ENCODE peak calls at places on chromosome 2, in five cellular contexts. L, F, G, Y and E are unnamed samples.

GRCh38 chr2:142849818-142850217 is 27.6 kb upstream of the KYNU start:
- DNase-seq in F (no peak), Y (no peak), G (no peak), L (no peak), E (no peak)

GRCh38 chr2:71453404-71454220 is at the start of gene DYSF:
- DNase-seq in F (no peak), G (no peak), Y (no peak), L (peak), E (no peak)

GRCh38 chr2:25098558-25099486 is 56.9 kb downstream of the EFR3B start:
- DNase-seq in G (peak), L (peak), F (no peak), Y (no peak), E (no peak)

GRCh38 chr2:51953931-51954330 is 922.0 kb upstream of the NRXN1 start:
- DNase-seq in Y (no peak), G (no peak), L (no peak), F (no peak), E (no peak)

GRCh38 chr2:27174638-27175037 is 25.8 kb downstream of the TCF23 start:
- DNase-seq in F (no peak), Y (no peak), G (no peak), L (no peak), E (no peak)

GRCh38 chr2:28661589-28662001 is 90.0 kb upstream of the PPP1CB start:
- DNase-seq in F (peak), L (peak), Y (no peak), G (peak), E (no peak)

GRCh38 chr2:238055841-238056240 is 5.0 kb upstream of the SCLY start:
- DNase-seq in F (no peak), Y (no peak), G (no peak), L (no peak), E (no peak)

GRCh38 chr2:64609229-64609994 is 44.3 kb downstream of the SERTAD2 start:
- DNase-seq in L (peak), F (peak), G (peak), Y (peak), E (no peak)

GRCh38 chr2:28583899-28584553 is 88.2 kb downstream of the PLB1 start:
- DNase-seq in G (no peak), F (no peak), Y (peak), L (peak), E (no peak)

GRCh38 chr2:121245913-121246312 is 39.1 kb downstream of the TFCP2L1 start:
- DNase-seq in Y (no peak), L (no peak), G (no peak), F (no peak), E (no peak)

GRCh38 chr2:36451512-36451911 is 95.9 kb downstream of the CRIM1 start:
- DNase-seq in Y (no peak), G (no peak), F (no peak), L (no peak), E (no peak)

GRCh38 chr2:30455339-30455738 is 8.3 kb downstream of the LCLAT1 start:
- DNase-seq in Y (no peak), G (no peak), L (no peak), F (no peak), E (no peak)

GRCh38 chr2:70827388-70827787 is 7.0 kb upstream of the CLEC4F start:
- DNase-seq in L (no peak), F (no peak), G (no peak), Y (no peak), E (no peak)

GRCh38 chr2:47656715-47657600 is 126.0 kb upstream of the MSH6 start:
- DNase-seq in F (no peak), G (no peak), L (no peak), Y (no peak), E (no peak)

GRCh38 chr2:165827219-165827920 is 33.3 kb upstream of the GALNT3 start:
- DNase-seq in Y (no peak), L (no peak), G (no peak), F (peak), E (peak)

GRCh38 chr2:86673976-86674670 is 46.0 kb upstream of the RMND5A start:
- DNase-seq in F (no peak), G (no peak), Y (no peak), L (no peak), E (no peak)

GRCh38 chr2:55861733-55862132 is 61.8 kb downstream of the EFEMP1 start:
- DNase-seq in L (no peak), G (no peak), Y (no peak), F (no peak), E (no peak)

GRCh38 chr2:6917071-6917760 is at the start of gene RNF144A:
- DNase-seq in F (peak), Y (peak), G (peak), L (peak), E (no peak)

GRCh38 chr2:129233751-129234406 is 745.6 kb upstream of the RAB6C start:
- DNase-seq in G (no peak), Y (no peak), F (no peak), L (no peak), E (no peak)

GRCh38 chr2:105406221-105406620 is 7.4 kb upstream of the FHL2 start:
- DNase-seq in Y (no peak), G (peak), L (no peak), F (no peak), E (no peak)

GRCh38 chr2:186848873-186849578 is at the start of gene ZSWIM2:
- DNase-seq in F (peak), L (peak), G (peak), Y (peak), E (peak)

GRCh38 chr2:9378433-9379371 is 44.6 kb downstream of the ITGB1BP1 start:
- DNase-seq in F (no peak), G (peak), Y (no peak), L (no peak), E (no peak)

GRCh38 chr2:101516833-101517690 is 42.1 kb upstream of the RFX8 start:
- DNase-seq in Y (no peak), G (no peak), L (no peak), F (no peak), E (no peak)

GRCh38 chr2:43010428-43011141 is 215.8 kb downstream of the ZFP36L2 start:
- DNase-seq in G (no peak), L (no peak), F (no peak), Y (no peak), E (no peak)

GRCh38 chr2:21423854-21424253 is 300.1 kb downstream of the TDRD15 start:
- DNase-seq in F (no peak), G (no peak), L (no peak), Y (no peak), E (no peak)

GRCh38 chr2:168136392-168136977 is 110.9 kb downstream of the STK39 start:
- DNase-seq in Y (no peak), L (no peak), F (no peak), G (no peak), E (no peak)

GRCh38 chr2:160838691-160839090 is 321.5 kb upstream of the TANK start:
- DNase-seq in Y (no peak), G (no peak), L (no peak), F (no peak), E (no peak)

GRCh38 chr2:17257194-17257909 is 260.9 kb downstream of the RAD51AP2 start:
- DNase-seq in Y (no peak), G (no peak), L (no peak), F (no peak), E (no peak)

GRCh38 chr2:152611458-152612231 is 105.6 kb downstream of the PRPF40A start:
- DNase-seq in F (no peak), Y (no peak), G (no peak), L (no peak), E (no peak)

GRCh38 chr2:133568172-133568571 is at the start of gene NCKAP5:
- DNase-seq in Y (no peak), L (peak), G (no peak), F (peak), E (no peak)

GRCh38 chr2:96400049-96401000 is 64.8 kb downstream of the NCAPH start:
- DNase-seq in F (no peak), G (no peak), Y (no peak), L (no peak), E (no peak)

GRCh38 chr2:205754924-205755321 is 72.6 kb downstream of the NRP2 start:
- DNase-seq in F (no peak), L (no peak), Y (no peak), G (peak), E (no peak)

GRCh38 chr2:70477473-70477872 is 76.2 kb downstream of the TGFA start:
- DNase-seq in Y (no peak), L (no peak), G (no peak), F (no peak), E (no peak)

GRCh38 chr2:218857371-218858137 is 2.1 kb upstream of the WNT6 start:
- DNase-seq in F (no peak), G (no peak), L (no peak), Y (no peak), E (no peak)